ENCODE peak calls at places on chromosomes 11 and 22, in six cellular contexts. A is activated CD4-positive, alpha-beta T cell treated with anti-CD3 and anti-CD28 coated beads, Interleukin-2, amount 50 U/mL, for 24 hours; F is ELR; W is AG08396; R is NCI-H345; T is H9. I is an unnamed sample.

GRCh38 chr11:120236169-120237107 is 3.5 kb upstream of the POU2F3 start:
- DNase-seq in R (no peak), T (peak; percentile 80), W (no peak), F (peak; percentile 73), A (no peak), I (no peak)

GRCh38 chr11:123246749-123247497 is 51.9 kb upstream of the CLMP start:
- DNase-seq in W (peak; percentile 82), T (peak; percentile 85), R (peak; percentile 82), F (peak; percentile 84), A (peak; percentile 68), I (peak; percentile 90)

GRCh38 chr11:92759571-92760214 is 209.8 kb upstream of the MTNR1B start:
- DNase-seq in F (no peak), T (no peak), A (no peak), R (no peak), W (no peak), I (no peak)

GRCh38 chr11:46348566-46348981 is 1.3 kb downstream of the DGKZ start:
- DNase-seq in A (no peak), F (no peak), T (no peak), W (no peak), R (no peak), I (no peak)

GRCh38 chr11:126265801-126266200 is 2.9 kb downstream of the SRPRA start:
- DNase-seq in R (no peak), T (no peak), A (no peak), F (peak; percentile 19), W (peak; percentile 23), I (no peak)

GRCh38 chr22:39490135-39490798 is 11.8 kb upstream of the MIEF1 start:
- DNase-seq in W (peak; percentile 91), A (peak; percentile 42), T (peak; percentile 90), F (peak; percentile 76), R (peak; percentile 37), I (peak; percentile 76)

GRCh38 chr11:762421-763072 is 14.7 kb downstream of the GATD1 start:
- DNase-seq in A (no peak), F (peak; percentile 94), W (peak; percentile 90), T (peak; percentile 70), R (no peak), I (no peak)

GRCh38 chr22:49964493-49965290 is 4.1 kb downstream of the PIM3 start:
- DNase-seq in R (no peak), W (no peak), F (no peak), T (peak; percentile 23), A (no peak), I (peak; percentile 10)

GRCh38 chr11:45922425-45923082 is at the start of gene LARGE2:
- DNase-seq in W (peak; percentile 29), R (peak; percentile 81), T (no peak), F (no peak), A (no peak), I (peak; percentile 77)

GRCh38 chr11:45879803-45880685 is 5.4 kb upstream of the MAPK8IP1 start:
- DNase-seq in F (peak; percentile 75), A (no peak), R (no peak), T (no peak), W (no peak), I (peak; percentile 60)

GRCh38 chr11:75288846-75289760 is 48.5 kb downstream of the TPBGL start:
- DNase-seq in T (no peak), W (no peak), R (no peak), A (no peak), F (no peak), I (no peak)

GRCh38 chr11:70642301-70642700 is 244.0 kb downstream of the CTTN start:
- DNase-seq in W (no peak), R (no peak), T (no peak), A (no peak), F (no peak), I (no peak)

GRCh38 chr11:120146413-120147093 is 8.6 kb upstream of the TRIM29 start:
- DNase-seq in F (no peak), T (no peak), A (no peak), R (no peak), W (peak; percentile 1), I (no peak)

GRCh38 chr11:33463059-33463458 is 205.9 kb downstream of the HIPK3 start:
- DNase-seq in T (no peak), F (peak; percentile 87), A (no peak), R (no peak), W (no peak), I (no peak)

GRCh38 chr22:50317178-50317577 is 9.6 kb downstream of the DENND6B start:
- DNase-seq in F (no peak), A (no peak), R (no peak), T (no peak), W (no peak), I (peak; percentile 3)

GRCh38 chr11:132409591-132410375 is 1039.4 kb downstream of the NTM start:
- DNase-seq in T (no peak), A (no peak), R (no peak), F (no peak), W (no peak), I (no peak)

GRCh38 chr22:45876136-45877035 is 100.6 kb downstream of the WNT7B start:
- DNase-seq in W (no peak), A (no peak), F (no peak), T (peak; percentile 26), R (no peak), I (no peak)

I was measured in hepatocyte.